ENCODE peak calls at places on chromosomes 4 and X, in nine cellular contexts. One of them, this sample, is unnamed.

GRCh38 chr4:121072080-121072835 is at the start of gene NDNF:
- DNase-seq in mammary epithelial cell: no peak
- DNase-seq in upper lobe of right lung: peak; percentile 87
- DNase-seq in A549: no peak
- DNase-seq in heart right ventricle: peak; percentile 46
- DNase-seq in GM12878: no peak
- DNase-seq in uterus: peak; percentile 13
- DNase-seq in tibial nerve: peak; percentile 14
- DNase-seq in breast epithelium: no peak
- DNase-seq in this sample: no peak

GRCh38 chrX:25810202-25810601 is 327.9 kb upstream of the MAGEB18 start:
- DNase-seq in mammary epithelial cell: peak; percentile 5
- DNase-seq in upper lobe of right lung: no peak
- DNase-seq in A549: no peak
- DNase-seq in heart right ventricle: no peak
- DNase-seq in GM12878: no peak
- DNase-seq in uterus: no peak
- DNase-seq in tibial nerve: no peak
- DNase-seq in breast epithelium: no peak
- DNase-seq in this sample: peak; percentile 27

GRCh38 chr4:181319629-181320028 is 923.6 kb upstream of the TENM3 start:
- DNase-seq in mammary epithelial cell: no peak
- DNase-seq in upper lobe of right lung: no peak
- DNase-seq in A549: no peak
- DNase-seq in heart right ventricle: no peak
- DNase-seq in GM12878: no peak
- DNase-seq in uterus: no peak
- DNase-seq in tibial nerve: no peak
- DNase-seq in breast epithelium: no peak
- DNase-seq in this sample: no peak

GRCh38 chrX:143788265-143788664 is 67.7 kb upstream of the SPANXN2 start:
- DNase-seq in mammary epithelial cell: peak; percentile 21
- DNase-seq in upper lobe of right lung: no peak
- DNase-seq in A549: no peak
- DNase-seq in heart right ventricle: no peak
- DNase-seq in GM12878: no peak
- DNase-seq in uterus: no peak
- DNase-seq in tibial nerve: no peak
- DNase-seq in breast epithelium: no peak
- DNase-seq in this sample: peak; percentile 4

GRCh38 chr4:123924536-123924935 is 527.9 kb downstream of the SPRY1 start:
- DNase-seq in mammary epithelial cell: peak; percentile 4
- DNase-seq in upper lobe of right lung: no peak
- DNase-seq in A549: no peak
- DNase-seq in heart right ventricle: no peak
- DNase-seq in GM12878: no peak
- DNase-seq in uterus: no peak
- DNase-seq in tibial nerve: no peak
- DNase-seq in breast epithelium: no peak
- DNase-seq in this sample: peak; percentile 58

GRCh38 chr4:52983563-52984303 is 121.6 kb downstream of the RASL11B start:
- DNase-seq in mammary epithelial cell: peak; percentile 42
- DNase-seq in upper lobe of right lung: no peak
- DNase-seq in A549: peak; percentile 10
- DNase-seq in heart right ventricle: no peak
- DNase-seq in GM12878: no peak
- DNase-seq in uterus: no peak
- DNase-seq in tibial nerve: no peak
- DNase-seq in breast epithelium: no peak
- DNase-seq in this sample: peak; percentile 49

GRCh38 chr4:33255507-33255906 is 2535.3 kb downstream of the PCDH7 start:
- DNase-seq in mammary epithelial cell: no peak
- DNase-seq in upper lobe of right lung: no peak
- DNase-seq in A549: no peak
- DNase-seq in heart right ventricle: no peak
- DNase-seq in GM12878: no peak
- DNase-seq in uterus: no peak
- DNase-seq in tibial nerve: no peak
- DNase-seq in breast epithelium: no peak
- DNase-seq in this sample: no peak

GRCh38 chr4:85496146-85496849 is 21.3 kb downstream of the ARHGAP24 start:
- DNase-seq in mammary epithelial cell: no peak
- DNase-seq in upper lobe of right lung: no peak
- DNase-seq in A549: no peak
- DNase-seq in heart right ventricle: no peak
- DNase-seq in GM12878: no peak
- DNase-seq in uterus: no peak
- DNase-seq in tibial nerve: no peak
- DNase-seq in breast epithelium: no peak
- DNase-seq in this sample: no peak

GRCh38 chr4:138188406-138189084 is 53.6 kb downstream of the SLC7A11 start:
- DNase-seq in mammary epithelial cell: peak; percentile 62
- DNase-seq in upper lobe of right lung: no peak
- DNase-seq in A549: no peak
- DNase-seq in heart right ventricle: no peak
- DNase-seq in GM12878: no peak
- DNase-seq in uterus: no peak
- DNase-seq in tibial nerve: no peak
- DNase-seq in breast epithelium: no peak
- DNase-seq in this sample: peak; percentile 62

GRCh38 chr4:56388311-56388710 is 1.0 kb upstream of the AASDH start:
- DNase-seq in mammary epithelial cell: no peak
- DNase-seq in upper lobe of right lung: no peak
- DNase-seq in A549: no peak
- DNase-seq in heart right ventricle: no peak
- DNase-seq in GM12878: no peak
- DNase-seq in uterus: no peak
- DNase-seq in tibial nerve: no peak
- DNase-seq in breast epithelium: no peak
- DNase-seq in this sample: no peak

GRCh38 chr4:2615821-2616220 is 79.4 kb downstream of the FAM193A start:
- DNase-seq in mammary epithelial cell: no peak
- DNase-seq in upper lobe of right lung: peak; percentile 35
- DNase-seq in A549: no peak
- DNase-seq in heart right ventricle: no peak
- DNase-seq in GM12878: no peak
- DNase-seq in uterus: no peak
- DNase-seq in tibial nerve: no peak
- DNase-seq in breast epithelium: no peak
- DNase-seq in this sample: no peak

GRCh38 chrX:119887721-119888425 is 7.8 kb upstream of the AKAP14 start:
- DNase-seq in mammary epithelial cell: no peak
- DNase-seq in upper lobe of right lung: peak; percentile 84
- DNase-seq in A549: peak; percentile 78
- DNase-seq in heart right ventricle: peak; percentile 66
- DNase-seq in GM12878: no peak
- DNase-seq in uterus: peak; percentile 37
- DNase-seq in tibial nerve: peak; percentile 20
- DNase-seq in breast epithelium: no peak
- DNase-seq in this sample: no peak

GRCh38 chr4:36841583-36842326 is 402.8 kb upstream of the NWD2 start:
- DNase-seq in mammary epithelial cell: no peak
- DNase-seq in upper lobe of right lung: no peak
- DNase-seq in A549: no peak
- DNase-seq in heart right ventricle: no peak
- DNase-seq in GM12878: peak; percentile 35
- DNase-seq in uterus: no peak
- DNase-seq in tibial nerve: no peak
- DNase-seq in breast epithelium: no peak
- DNase-seq in this sample: peak; percentile 36

GRCh38 chrX:10235851-10236250 is 79.1 kb downstream of the CLCN4 start:
- DNase-seq in mammary epithelial cell: no peak
- DNase-seq in upper lobe of right lung: no peak
- DNase-seq in A549: no peak
- DNase-seq in heart right ventricle: no peak
- DNase-seq in GM12878: no peak
- DNase-seq in uterus: no peak
- DNase-seq in tibial nerve: no peak
- DNase-seq in breast epithelium: no peak
- DNase-seq in this sample: no peak

GRCh38 chrX:6386837-6387236 is 148.1 kb downstream of the VCX3A start:
- DNase-seq in mammary epithelial cell: no peak
- DNase-seq in upper lobe of right lung: no peak
- DNase-seq in A549: no peak
- DNase-seq in heart right ventricle: no peak
- DNase-seq in GM12878: no peak
- DNase-seq in uterus: no peak
- DNase-seq in tibial nerve: no peak
- DNase-seq in breast epithelium: no peak
- DNase-seq in this sample: no peak

GRCh38 chr4:38601244-38601915 is 62.6 kb upstream of the KLF3 start:
- DNase-seq in mammary epithelial cell: peak; percentile 31
- DNase-seq in upper lobe of right lung: no peak
- DNase-seq in A549: no peak
- DNase-seq in heart right ventricle: no peak
- DNase-seq in GM12878: no peak
- DNase-seq in uterus: no peak
- DNase-seq in tibial nerve: no peak
- DNase-seq in breast epithelium: peak; percentile 29
- DNase-seq in this sample: peak; percentile 26

GRCh38 chr4:133997440-133997839 is 204.1 kb downstream of the PABPC4L start:
- DNase-seq in mammary epithelial cell: no peak
- DNase-seq in upper lobe of right lung: no peak
- DNase-seq in A549: no peak
- DNase-seq in heart right ventricle: no peak
- DNase-seq in GM12878: no peak
- DNase-seq in uterus: no peak
- DNase-seq in tibial nerve: no peak
- DNase-seq in breast epithelium: no peak
- DNase-seq in this sample: no peak

GRCh38 chr4:148065069-148065468 is 333.2 kb downstream of the ARHGAP10 start:
- DNase-seq in mammary epithelial cell: peak; percentile 13
- DNase-seq in upper lobe of right lung: no peak
- DNase-seq in A549: no peak
- DNase-seq in heart right ventricle: no peak
- DNase-seq in GM12878: no peak
- DNase-seq in uterus: no peak
- DNase-seq in tibial nerve: no peak
- DNase-seq in breast epithelium: no peak
- DNase-seq in this sample: no peak

DNA sequence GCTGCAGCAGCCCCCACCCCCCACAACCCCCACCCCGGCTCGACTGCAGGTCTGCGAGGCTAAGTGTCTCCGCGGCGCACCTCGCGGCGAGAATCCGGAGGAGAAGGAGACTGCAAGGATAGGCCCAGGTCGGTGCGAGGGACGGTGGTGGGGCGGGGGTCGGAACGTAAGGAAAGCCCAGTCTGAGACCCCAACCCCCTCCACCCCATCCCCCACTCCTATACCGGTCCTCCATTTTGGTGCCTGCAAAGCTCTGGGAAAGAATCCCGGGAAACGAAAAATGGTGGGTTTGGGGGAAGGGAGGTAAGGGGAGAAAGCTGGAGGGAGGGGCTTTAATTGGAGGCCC is 614 bp downstream of the BEX3 start:
- DNase-seq in mammary epithelial cell: no peak
- DNase-seq in upper lobe of right lung: no peak
- DNase-seq in A549: no peak
- DNase-seq in heart right ventricle: no peak
- DNase-seq in GM12878: no peak
- DNase-seq in uterus: no peak
- DNase-seq in tibial nerve: no peak
- DNase-seq in breast epithelium: no peak
- DNase-seq in this sample: no peak
- H3K27ac ChIP-seq in mammary epithelial cell: peak overlapping the region; percentile 13
- H3K27ac ChIP-seq in upper lobe of right lung: peak overlapping the region; percentile 79
- H3K27ac ChIP-seq in A549: peak overlapping the region; percentile 100
- H3K27ac ChIP-seq in heart right ventricle: peak overlapping the region; percentile 80
- H3K27ac ChIP-seq in GM12878: no peak overlapping the region
- H3K27ac ChIP-seq in uterus: peak overlapping the region; percentile 85
- H3K27ac ChIP-seq in tibial nerve: peak overlapping the region; percentile 92
- H3K27ac ChIP-seq in breast epithelium: peak overlapping the region; percentile 80
- H3K27ac ChIP-seq in this sample: peak overlapping the region; percentile 66

DNA sequence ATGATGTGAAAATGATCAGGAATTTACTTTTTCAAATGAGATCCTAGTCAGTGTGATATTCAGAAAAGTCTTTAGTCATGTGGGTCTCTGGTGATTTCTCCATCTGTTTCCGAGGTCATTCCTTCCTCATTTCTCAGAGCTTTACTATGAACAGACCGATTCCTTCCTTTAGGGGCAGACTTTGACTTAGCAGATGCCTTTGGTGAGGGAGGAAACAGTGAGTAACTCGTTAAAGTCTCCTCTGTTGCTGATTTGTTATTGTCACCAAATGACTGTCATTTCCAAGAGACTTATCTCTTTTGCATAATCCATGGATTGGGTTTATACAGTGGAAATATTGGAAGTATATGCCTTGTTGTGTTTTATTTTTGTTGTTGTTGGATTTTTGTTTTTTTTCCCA is 76.2 kb upstream of the CD99 start:
- DNase-seq in mammary epithelial cell: peak; percentile 43
- DNase-seq in upper lobe of right lung: no peak
- DNase-seq in A549: no peak
- DNase-seq in heart right ventricle: no peak
- DNase-seq in GM12878: no peak
- DNase-seq in uterus: no peak
- DNase-seq in tibial nerve: no peak
- DNase-seq in breast epithelium: no peak
- DNase-seq in this sample: no peak
- TF ChIP-seq CTCF in mammary epithelial cell: peak; percentile 14
- TF ChIP-seq CTCF in upper lobe of right lung: peak; percentile 36
- TF ChIP-seq CTCF in A549: no peak
- TF ChIP-seq CTCF in heart right ventricle: peak; percentile 33
- TF ChIP-seq CTCF in GM12878: peak; percentile 7
- TF ChIP-seq CTCF in uterus: peak; percentile 46
- TF ChIP-seq CTCF in tibial nerve: no peak
- TF ChIP-seq CTCF in breast epithelium: peak; percentile 12
- TF ChIP-seq CTCF in this sample: peak; percentile 62

DNA sequence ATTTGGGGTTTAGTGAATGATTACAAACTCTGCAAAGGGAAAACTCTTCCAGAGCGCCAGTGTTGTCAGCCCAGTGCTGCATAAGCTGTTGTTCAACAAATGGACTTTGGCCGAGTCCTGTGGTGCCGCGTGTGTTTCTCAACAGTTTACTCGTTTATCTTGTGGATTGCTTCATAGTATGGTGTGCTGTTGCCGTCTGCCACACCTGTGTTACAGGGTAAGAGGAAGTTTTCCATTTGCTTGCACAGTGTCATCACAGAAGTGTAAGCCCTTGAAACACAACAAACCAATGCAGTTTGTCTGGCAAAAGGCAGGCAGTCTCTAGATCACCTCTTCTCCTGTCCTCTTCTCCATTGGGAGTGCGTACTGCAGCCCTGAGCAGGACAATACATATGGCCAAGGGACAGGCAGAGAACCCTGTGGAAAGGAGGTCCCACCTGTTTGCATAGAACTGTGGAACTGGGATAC is 66.3 kb downstream of the DCUN1D4 start:
- DNase-seq in mammary epithelial cell: no peak
- DNase-seq in upper lobe of right lung: no peak
- DNase-seq in A549: no peak
- DNase-seq in heart right ventricle: no peak
- DNase-seq in GM12878: no peak
- DNase-seq in uterus: no peak
- DNase-seq in tibial nerve: no peak
- DNase-seq in breast epithelium: no peak
- DNase-seq in this sample: no peak
- H3K27ac ChIP-seq in mammary epithelial cell: no peak overlapping the region
- H3K27ac ChIP-seq in upper lobe of right lung: no peak overlapping the region
- H3K27ac ChIP-seq in A549: peak overlapping the region; percentile 54
- H3K27ac ChIP-seq in heart right ventricle: no peak overlapping the region
- H3K27ac ChIP-seq in GM12878: no peak overlapping the region
- H3K27ac ChIP-seq in uterus: no peak overlapping the region
- H3K27ac ChIP-seq in tibial nerve: no peak overlapping the region
- H3K27ac ChIP-seq in breast epithelium: no peak overlapping the region
- H3K27ac ChIP-seq in this sample: no peak overlapping the region

GRCh38 chr4:90240333-90240732 is 113.1 kb downstream of the CCSER1 start:
- DNase-seq in mammary epithelial cell: no peak
- DNase-seq in upper lobe of right lung: no peak
- DNase-seq in A549: no peak
- DNase-seq in heart right ventricle: no peak
- DNase-seq in GM12878: no peak
- DNase-seq in uterus: no peak
- DNase-seq in tibial nerve: no peak
- DNase-seq in breast epithelium: no peak
- DNase-seq in this sample: no peak
- TF ChIP-seq CTCF in mammary epithelial cell: no peak
- TF ChIP-seq CTCF in upper lobe of right lung: no peak
- TF ChIP-seq CTCF in A549: no peak
- TF ChIP-seq CTCF in heart right ventricle: no peak
- TF ChIP-seq CTCF in GM12878: no peak
- TF ChIP-seq CTCF in uterus: no peak
- TF ChIP-seq CTCF in tibial nerve: no peak
- TF ChIP-seq CTCF in breast epithelium: no peak
- TF ChIP-seq CTCF in this sample: no peak

This sample was measured in foreskin keratinocyte.